ENCODE peak calls at places on chromosomes 16 and 17, in ten cellular contexts. U, O, K, N, W, P, Q, Y, X and Z are unnamed samples.
A peak's percentile ranks its signal among the peaks of the same experiment; 100 is the strongest.

GRCh38 chr16:89484088-89484501 is 6.3 kb downstream of the ANKRD11 start:
- DNase-seq in Q (no peak), P (no peak), N (no peak), U (no peak), O (no peak), X (no peak), K (no peak), Y (no peak), W (peak; percentile 79), Z (no peak)

GRCh38 chr17:48612854-48613691 is 2.0 kb downstream of the HOXB8 start:
- DNase-seq in Y (peak; percentile 61), P (no peak), K (peak; percentile 61), X (peak; percentile 34), N (peak; percentile 78), O (peak; percentile 37), Q (peak; percentile 76), U (no peak), W (peak; percentile 58), Z (peak; percentile 44)

GRCh38 chr17:76085731-76086366 is 6.9 kb downstream of the ZACN start:
- DNase-seq in P (no peak), U (no peak), K (no peak), Q (no peak), N (peak; percentile 24), Y (no peak), W (no peak), O (no peak), X (no peak), Z (no peak)

GRCh38 chr17:6554336-6554735 is 2.0 kb downstream of the PITPNM3 start:
- DNase-seq in U (no peak), X (no peak), O (no peak), K (no peak), Y (no peak), Q (no peak), N (no peak), W (no peak), P (no peak), Z (no peak)

GRCh38 chr16:67164599-67165061 is at the start of gene HSF4:
- DNase-seq in X (no peak), Y (no peak), Q (peak; percentile 78), P (peak; percentile 90), O (no peak), K (peak; percentile 59), W (no peak), U (no peak), N (peak; percentile 88), Z (no peak)

GRCh38 chr17:7549401-7550055 is 670 bp downstream of the TNFSF12 start:
- DNase-seq in K (no peak), Y (no peak), Q (peak; percentile 52), W (peak; percentile 42), U (no peak), X (no peak), N (no peak), P (peak; percentile 80), O (peak; percentile 16), Z (no peak)

GRCh38 chr17:66115246-66115645 is 76.7 kb downstream of the CEP112 start:
- DNase-seq in P (no peak), K (no peak), Y (peak; percentile 43), Q (peak; percentile 64), N (no peak), O (no peak), U (no peak), X (no peak), W (no peak), Z (peak; percentile 10)

GRCh38 chr16:68355447-68356248 is 44.8 kb downstream of the PRMT7 start:
- DNase-seq in O (no peak), Q (no peak), X (no peak), Y (no peak), N (peak; percentile 55), U (no peak), P (no peak), K (no peak), W (no peak), Z (no peak)

GRCh38 chr17:6815775-6816174 is 15.8 kb downstream of the TEKT1 start:
- DNase-seq in X (no peak), P (no peak), Q (no peak), Y (no peak), N (no peak), K (no peak), U (no peak), O (no peak), W (no peak), Z (no peak)

GRCh38 chr16:81036751-81037350 is 1.2 kb downstream of the ATMIN start:
- DNase-seq in U (no peak), K (peak; percentile 17), X (peak; percentile 2), N (no peak), Q (peak; percentile 66), O (no peak), P (no peak), W (no peak), Y (no peak), Z (no peak)

GRCh38 chr17:57262557-57262956 is 6.2 kb downstream of the MSI2 start:
- DNase-seq in U (no peak), Y (no peak), Q (no peak), X (no peak), N (no peak), W (no peak), K (no peak), P (no peak), O (no peak), Z (no peak)

GRCh38 chr17:29095439-29095838 is 52.5 kb downstream of the PIPOX start:
- DNase-seq in Y (no peak), O (no peak), K (no peak), P (no peak), U (no peak), Q (no peak), N (no peak), W (no peak), X (no peak), Z (no peak)

GRCh38 chr16:70380205-70380918 is 33.7 kb downstream of the DDX19A start:
- DNase-seq in Q (peak; percentile 97), Y (peak; percentile 82), K (peak; percentile 70), O (peak; percentile 33), W (peak; percentile 61), P (peak; percentile 80), X (peak; percentile 69), N (peak; percentile 89), U (no peak), Z (peak; percentile 94)
- H3K27ac ChIP-seq in Q (peak overlapping the region; percentile 78), Y (peak overlapping the region; percentile 79), K (peak overlapping the region; percentile 89), O (peak overlapping the region; percentile 72), W (peak overlapping the region; percentile 66), P (peak overlapping the region; percentile 90), X (peak overlapping the region; percentile 54), N (peak overlapping the region; percentile 59), U (peak overlapping the region; percentile 87), Z (peak overlapping the region; percentile 81)

DNA sequence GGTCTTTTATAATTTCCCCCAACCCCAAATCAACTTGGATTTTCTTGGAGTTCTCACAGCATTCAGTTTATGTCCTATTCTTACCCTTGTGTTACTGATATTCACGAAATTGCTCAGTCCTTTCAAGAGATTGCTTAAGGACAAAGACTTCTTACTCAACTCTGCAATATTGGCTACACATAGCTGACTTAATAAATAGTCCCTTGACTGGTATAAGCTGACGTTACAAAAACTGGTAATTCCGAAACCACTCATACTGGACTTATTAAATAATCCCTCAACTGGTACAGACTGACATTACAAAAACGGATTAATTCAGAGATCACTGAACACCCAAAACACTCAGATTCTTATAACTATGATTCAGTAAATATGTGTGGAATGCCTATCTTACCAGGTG is 860 bp downstream of the TIGD7 start:
- DNase-seq in X (no peak), Y (peak; percentile 14), K (no peak), P (no peak), N (no peak), W (no peak), O (no peak), Q (peak; percentile 32), U (no peak), Z (no peak)
- H3K9me3 ChIP-seq in X (peaks cover 39% of the 10 kb centered on the region), Y (peaks cover 45% of the 10 kb centered on the region), K (peaks cover 65% of the 10 kb centered on the region), P (peaks cover 61% of the 10 kb centered on the region), N (peaks cover 12% of the 10 kb centered on the region), W (peaks cover 7% of the 10 kb centered on the region), O (peaks cover 11% of the 10 kb centered on the region), Q (peaks cover 9% of the 10 kb centered on the region), U (no peaks in the 10 kb centered on the region), Z (peaks cover 26% of the 10 kb centered on the region)

GRCh38 chr16:4733747-4734062 is 366 bp downstream of the ANKS3 start:
- DNase-seq in W (no peak), Q (peak; percentile 36), Y (no peak), U (no peak), N (no peak), O (no peak), P (no peak), K (peak; percentile 34), X (no peak), Z (no peak)

GRCh38 chr16:4734063-4734729 is at the start of the genes ANKS3 and DNAAF8:
- DNase-seq in P (peak; percentile 97), U (peak; percentile 89), X (peak; percentile 98), Q (peak; percentile 100), O (peak; percentile 70), W (peak; percentile 82), N (peak; percentile 98), Y (peak; percentile 97), K (peak; percentile 97), Z (peak; percentile 94)

GRCh38 chr16:4736546-4736945 is 2.2 kb downstream of the DNAAF8 start:
- DNase-seq in O (no peak), W (no peak), N (no peak), U (no peak), X (no peak), Q (no peak), K (no peak), P (no peak), Y (no peak), Z (no peak)

GRCh38 chr16:4734730-4735575 is 616 bp downstream of the DNAAF8 start:
- DNase-seq in U (peak; percentile 79), Q (peak; percentile 96), O (peak; percentile 90), K (peak; percentile 95), X (peak; percentile 61), Y (peak; percentile 70), W (peak; percentile 89), N (peak; percentile 96), P (peak; percentile 95), Z (peak; percentile 93)

GRCh38 chr16:4733211-4733742 is 794 bp downstream of the ANKS3 start:
- DNase-seq in U (no peak), X (no peak), Q (peak; percentile 19), O (no peak), K (no peak), P (no peak), Y (no peak), N (peak; percentile 34), W (no peak), Z (no peak)
- H3K4me3 ChIP-seq in U (peak overlapping the region; percentile 99), X (peak overlapping the region; percentile 80), Q (peak overlapping the region; percentile 97), O (peak overlapping the region; percentile 86), K (peak overlapping the region; percentile 30), P (peak overlapping the region; percentile 98), Y (peak overlapping the region; percentile 89), N (peak overlapping the region; percentile 97), W (peak overlapping the region; percentile 88), Z (peak overlapping the region; percentile 70)

DNA sequence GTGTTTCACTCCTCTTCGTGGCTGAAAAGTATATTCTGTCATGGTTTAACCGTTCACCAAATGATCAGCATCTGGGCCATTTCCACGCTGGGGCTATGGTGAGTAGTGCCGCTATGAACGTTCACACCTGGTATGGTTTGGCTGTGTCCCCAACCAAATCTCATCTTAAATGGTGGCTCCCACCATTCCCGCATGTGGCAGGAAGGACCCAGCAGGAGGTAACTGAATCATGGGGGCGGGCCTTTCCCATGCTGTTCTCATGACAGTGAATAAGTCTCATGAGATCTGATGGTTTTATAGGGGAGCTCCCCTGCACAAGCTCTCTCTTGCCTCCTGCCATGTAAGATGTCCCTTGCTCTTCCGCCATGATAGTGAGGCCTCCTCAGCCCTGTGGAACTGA is 45.7 kb upstream of the ZNF469 start:
- DNase-seq in Y (peak; percentile 10), W (no peak), P (no peak), U (no peak), X (no peak), O (no peak), N (peak; percentile 6), Q (no peak), K (no peak), Z (no peak)
- H3K27ac ChIP-seq in Y (no peak overlapping the region), W (no peak overlapping the region), P (no peak overlapping the region), U (no peak overlapping the region), X (no peak overlapping the region), O (no peak overlapping the region), N (no peak overlapping the region), Q (no peak overlapping the region), K (no peak overlapping the region), Z (no peak overlapping the region)